ENCODE peak calls at places on chromosome 19, in six cellular contexts. R, M, G, W, C and N are unnamed samples.

GRCh38 chr19:5093297-5093858 is 124.5 kb downstream of the KDM4B start:
- DNase-seq in R (no peak), M (no peak), G (no peak), W (no peak), C (no peak), N (no peak)

GRCh38 chr19:54481326-54481930 is 8.3 kb upstream of the CDC42EP5 start:
- DNase-seq in R (no peak), M (peak; percentile 85), G (no peak), W (peak; percentile 63), C (no peak), N (peak; percentile 54)

GRCh38 chr19:566403-566802 is 6.0 kb upstream of the BSG start:
- DNase-seq in R (no peak), M (no peak), G (peak; percentile 79), W (peak; percentile 90), C (no peak), N (no peak)

GRCh38 chr19:49356382-49356781 is 5.8 kb downstream of the TEAD2 start:
- DNase-seq in R (no peak), M (no peak), G (no peak), W (no peak), C (no peak), N (no peak)

GRCh38 chr19:7787141-7787540 is 24.1 kb downstream of the CLEC4M start:
- DNase-seq in R (no peak), M (peak; percentile 76), G (no peak), W (no peak), C (no peak), N (no peak)

GRCh38 chr19:3981373-3981735 is 3.9 kb downstream of the EEF2 start:
- DNase-seq in R (no peak), M (no peak), G (no peak), W (no peak), C (no peak), N (no peak)

GRCh38 chr19:33395561-33396550 is 22.3 kb downstream of the CEBPG start:
- DNase-seq in R (no peak), M (no peak), G (peak; percentile 57), W (peak; percentile 66), C (peak; percentile 59), N (no peak)

GRCh38 chr19:7908742-7909461 is 5.2 kb downstream of the MAP2K7 start:
- DNase-seq in R (no peak), M (no peak), G (no peak), W (no peak), C (no peak), N (peak; percentile 65)

GRCh38 chr19:53877361-53877766 is 4.6 kb upstream of the PRKCG start:
- DNase-seq in R (no peak), M (no peak), G (no peak), W (peak; percentile 33), C (no peak), N (no peak)

GRCh38 chr19:11125994-11126685 is 29.4 kb downstream of the SPC24 start:
- DNase-seq in R (peak; percentile 70), M (peak; percentile 80), G (peak; percentile 76), W (peak; percentile 80), C (peak; percentile 82), N (peak; percentile 88)

GRCh38 chr19:17302391-17303166 is 646 bp downstream of the ABHD8 start:
- DNase-seq in R (no peak), M (no peak), G (peak; percentile 42), W (no peak), C (no peak), N (peak; percentile 70)

GRCh38 chr19:6354098-6354674 is 7.1 kb upstream of the CLPP start:
- DNase-seq in R (no peak), M (no peak), G (no peak), W (peak; percentile 47), C (no peak), N (no peak)

GRCh38 chr19:2331601-2332246 is 3.2 kb downstream of the SPPL2B start:
- DNase-seq in R (no peak), M (no peak), G (no peak), W (no peak), C (no peak), N (no peak)

GRCh38 chr19:16417660-16418596 is 53.8 kb downstream of the EPS15L1 start:
- DNase-seq in R (peak; percentile 45), M (peak; percentile 89), G (peak; percentile 65), W (peak; percentile 62), C (peak; percentile 72), N (peak; percentile 87)

GRCh38 chr19:1250374-1251232 is 2.2 kb downstream of the MIDN start:
- DNase-seq in R (peak; percentile 57), M (no peak), G (no peak), W (peak; percentile 82), C (no peak), N (no peak)

GRCh38 chr19:17376935-17377600 is at the start of gene PLVAP:
- DNase-seq in R (no peak), M (no peak), G (peak; percentile 38), W (no peak), C (no peak), N (no peak)

GRCh38 chr19:54164369-54165068 is 5.0 kb upstream of the LENG1 start:
- DNase-seq in R (no peak), M (peak; percentile 96), G (peak; percentile 82), W (peak; percentile 40), C (no peak), N (no peak)

GRCh38 chr19:16764793-16765433 is 45.3 kb downstream of the NWD1 start:
- DNase-seq in R (no peak), M (no peak), G (no peak), W (no peak), C (no peak), N (no peak)

GRCh38 chr19:57233207-57233606 is 2.4 kb downstream of the AURKC start:
- DNase-seq in R (no peak), M (no peak), G (no peak), W (no peak), C (no peak), N (no peak)

GRCh38 chr19:32373614-32374295 is 28.3 kb downstream of the ZNF507 start:
- DNase-seq in R (no peak), M (no peak), G (peak; percentile 65), W (peak; percentile 99), C (no peak), N (no peak)

GRCh38 chr19:48169974-48170803 is at the start of the genes LIG1 and ZSWIM9:
- DNase-seq in R (peak; percentile 89), M (peak; percentile 93), G (peak; percentile 92), W (peak; percentile 97), C (peak; percentile 79), N (peak; percentile 92)
- TF ChIP-seq CTCF in R (peak; percentile 32), M (no peak), G (peak; percentile 18), W (no peak), C (no peak), N (no peak)

GRCh38 chr19:42242512-42243409 is at the start of gene GSK3A:
- DNase-seq in R (peak; percentile 99), M (peak; percentile 100), G (peak; percentile 99), W (peak; percentile 100), C (peak; percentile 98), N (peak; percentile 99)
- TF ChIP-seq CTCF in R (no peak), M (no peak), G (no peak), W (no peak), C (no peak), N (no peak)

DNA sequence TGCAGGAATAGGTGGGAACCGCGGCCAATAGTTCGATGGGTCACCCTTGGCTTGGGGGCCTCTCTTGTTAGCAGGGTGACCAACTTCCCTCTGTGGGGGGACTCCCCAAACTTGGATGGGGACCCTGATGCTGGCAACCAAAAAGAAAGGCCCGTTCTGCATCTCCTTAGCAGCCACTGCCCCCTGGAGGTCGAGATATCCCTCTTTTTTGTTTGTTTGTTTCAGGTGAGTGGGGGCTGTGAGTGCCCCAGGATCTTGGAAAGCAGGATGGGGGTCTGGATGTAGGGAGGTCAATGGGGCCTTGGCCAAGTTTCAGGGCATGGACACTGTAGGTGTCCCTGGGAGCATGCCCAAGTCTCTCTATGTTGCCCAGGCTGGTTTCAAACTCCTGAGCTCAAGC is 7.7 kb upstream of the CRTC1 start:
- DNase-seq in R (no peak), M (peak; percentile 56), G (no peak), W (peak; percentile 40), C (no peak), N (no peak)
- TF ChIP-seq CTCF in R (peak; percentile 20), M (peak; percentile 81), G (no peak), W (peak; percentile 56), C (no peak), N (no peak)

GRCh38 chr19:39187552-39187943 is 9.2 kb upstream of the NCCRP1 start:
- DNase-seq in R (no peak), M (no peak), G (no peak), W (no peak), C (no peak), N (no peak)
- TF ChIP-seq CTCF in R (no peak), M (no peak), G (no peak), W (no peak), C (no peak), N (no peak)

DNA sequence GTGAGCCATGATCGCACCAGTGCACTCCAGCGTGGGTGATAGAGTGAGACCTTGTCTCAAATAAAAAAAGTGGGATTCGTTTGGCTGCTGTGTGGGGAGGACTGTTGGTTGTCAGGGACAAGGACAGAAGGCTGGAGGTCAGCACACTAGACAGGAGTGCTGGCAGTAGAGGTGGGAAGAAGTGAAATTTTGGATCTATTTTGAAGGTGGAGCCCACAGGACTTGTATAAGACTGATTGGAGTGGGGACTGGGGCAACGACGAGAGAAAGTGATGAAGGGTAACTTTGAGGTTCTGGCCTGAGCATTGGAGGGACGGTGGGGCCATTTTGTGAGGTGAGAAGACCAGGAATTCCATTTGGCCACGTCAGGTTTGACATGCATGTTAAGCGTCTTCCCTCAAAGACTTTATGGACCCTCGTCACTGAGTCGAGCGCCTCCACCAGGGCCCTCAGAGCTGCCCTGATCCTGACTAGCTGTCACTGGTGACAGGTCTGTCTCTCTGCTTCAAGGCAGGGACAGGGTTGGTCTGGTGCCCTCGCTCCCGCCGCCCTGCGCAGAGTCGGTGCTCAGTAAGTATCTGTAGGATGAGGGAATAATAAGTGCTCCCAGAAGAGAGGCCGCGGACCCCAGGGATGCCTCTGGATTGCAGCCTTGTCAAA is 673 bp downstream of the CTU1 start:
- DNase-seq in R (no peak), M (peak; percentile 45), G (no peak), W (peak; percentile 25), C (no peak), N (peak; percentile 75)
- TF ChIP-seq CTCF in R (no peak), M (no peak), G (no peak), W (no peak), C (no peak), N (no peak)